ENCODE peak calls at places on chromosomes 7 and 10, in five cellular contexts. One of them, this sample, is unnamed.

GRCh38 chr7:64951250-64951848 is 39.5 kb downstream of the ZNF117 start:
- DNase-seq in occipital lobe: no peak
- DNase-seq in uterus: no peak
- DNase-seq in NB4: peak; percentile 70
- DNase-seq in Caco-2: no peak
- DNase-seq in this sample: peak; percentile 46

GRCh38 chr7:126493801-126494200 is 758.9 kb downstream of the GRM8 start:
- DNase-seq in NB4: no peak
- DNase-seq in occipital lobe: no peak
- DNase-seq in Caco-2: no peak
- DNase-seq in uterus: no peak
- DNase-seq in this sample: no peak

GRCh38 chr7:121076350-121077164 is 88.0 kb downstream of the CPED1 start:
- DNase-seq in NB4: no peak
- DNase-seq in occipital lobe: no peak
- DNase-seq in uterus: no peak
- DNase-seq in Caco-2: no peak
- DNase-seq in this sample: no peak

GRCh38 chr7:24827589-24827988 is 70.3 kb upstream of the GSDME start:
- DNase-seq in Caco-2: no peak
- DNase-seq in uterus: no peak
- DNase-seq in occipital lobe: no peak
- DNase-seq in NB4: no peak
- DNase-seq in this sample: no peak

GRCh38 chr7:26284995-26285632 is 6.5 kb upstream of the SNX10 start:
- DNase-seq in NB4: peak; percentile 66
- DNase-seq in uterus: no peak
- DNase-seq in Caco-2: no peak
- DNase-seq in occipital lobe: no peak
- DNase-seq in this sample: no peak

GRCh38 chr10:106557951-106558733 is 606.4 kb downstream of the SORCS1 start:
- DNase-seq in occipital lobe: no peak
- DNase-seq in Caco-2: no peak
- DNase-seq in uterus: no peak
- DNase-seq in NB4: no peak
- DNase-seq in this sample: no peak

GRCh38 chr7:143492043-143492471 is 14.4 kb downstream of the TAS2R41 start:
- DNase-seq in uterus: no peak
- DNase-seq in occipital lobe: no peak
- DNase-seq in NB4: peak; percentile 57
- DNase-seq in Caco-2: no peak
- DNase-seq in this sample: no peak

GRCh38 chr7:152893801-152894294 is 134.3 kb downstream of the ACTR3B start:
- DNase-seq in NB4: no peak
- DNase-seq in uterus: no peak
- DNase-seq in Caco-2: no peak
- DNase-seq in occipital lobe: no peak
- DNase-seq in this sample: no peak

GRCh38 chr10:95277201-95277570 is 13.6 kb downstream of the PDLIM1 start:
- DNase-seq in Caco-2: no peak
- DNase-seq in occipital lobe: no peak
- DNase-seq in NB4: no peak
- DNase-seq in uterus: no peak
- DNase-seq in this sample: no peak

GRCh38 chr10:113180401-113181154 is 230.5 kb downstream of the TCF7L2 start:
- DNase-seq in NB4: peak; percentile 14
- DNase-seq in occipital lobe: no peak
- DNase-seq in uterus: no peak
- DNase-seq in Caco-2: no peak
- DNase-seq in this sample: no peak

GRCh38 chr10:112899396-112900065 is 50.5 kb upstream of the TCF7L2 start:
- DNase-seq in occipital lobe: no peak
- DNase-seq in NB4: no peak
- DNase-seq in Caco-2: peak; percentile 41
- DNase-seq in uterus: no peak
- DNase-seq in this sample: no peak

GRCh38 chr10:12344375-12345110 is 4.8 kb upstream of the CAMK1D start:
- DNase-seq in uterus: no peak
- DNase-seq in NB4: no peak
- DNase-seq in Caco-2: no peak
- DNase-seq in occipital lobe: no peak
- DNase-seq in this sample: no peak

GRCh38 chr7:80588591-80588990 is 49.9 kb upstream of the CD36 start:
- DNase-seq in occipital lobe: no peak
- DNase-seq in uterus: no peak
- DNase-seq in NB4: peak; percentile 13
- DNase-seq in Caco-2: no peak
- DNase-seq in this sample: no peak

GRCh38 chr10:121637437-121637836 is 39.2 kb upstream of the FGFR2 start:
- DNase-seq in Caco-2: no peak
- DNase-seq in uterus: no peak
- DNase-seq in occipital lobe: no peak
- DNase-seq in NB4: no peak
- DNase-seq in this sample: no peak

GRCh38 chr10:71045188-71045841 is 156.9 kb upstream of the PCBD1 start:
- DNase-seq in NB4: peak; percentile 59
- DNase-seq in occipital lobe: no peak
- DNase-seq in Caco-2: no peak
- DNase-seq in uterus: no peak
- DNase-seq in this sample: peak; percentile 30

GRCh38 chr10:132391372-132392020 is 5.5 kb upstream of the PWWP2B start:
- DNase-seq in Caco-2: no peak
- DNase-seq in uterus: peak; percentile 13
- DNase-seq in NB4: no peak
- DNase-seq in occipital lobe: no peak
- DNase-seq in this sample: no peak

This sample was measured in dermis microvascular lymphatic vessel endothelial cell.